ENCODE peak calls at places on chromosome 5, in nine cellular contexts. P is OCI-LY7; J is AG09319; D is M059J; U is fibroblast of lung; E is cardiac fibroblast; A is A172; B is NCI-H69; O is activated T-cell treated with anti-CD3 and anti-CD28 coated beads, Interleukin-2, amount 50 U/mL, for 72 hours. W is an unnamed sample.
A peak's percentile ranks its signal among the peaks of the same experiment; 100 is the strongest.

GRCh38 chr5:36059571-36060515 is 6.8 kb downstream of the UGT3A2 start:
- DNase-seq in O (no peak), P (no peak), E (no peak), D (peak; percentile 69), A (peak; percentile 6), U (no peak), J (peak; percentile 20), B (no peak), W (no peak)

GRCh38 chr5:148910686-148911361 is 84.4 kb downstream of the ADRB2 start:
- DNase-seq in J (no peak), U (peak; percentile 70), A (peak; percentile 98), P (no peak), O (no peak), E (peak; percentile 66), D (peak; percentile 93), B (peak; percentile 96), W (no peak)

GRCh38 chr5:163433271-163433670 is 4.1 kb upstream of the CCNG1 start:
- DNase-seq in P (no peak), J (no peak), B (no peak), U (no peak), A (no peak), E (peak; percentile 54), D (no peak), O (no peak), W (no peak)

GRCh38 chr5:10904862-10905432 is 143.9 kb upstream of the DAP start:
- DNase-seq in A (no peak), B (peak; percentile 41), J (no peak), O (no peak), E (no peak), P (no peak), U (no peak), D (no peak), W (no peak)

GRCh38 chr5:943874-944620 is 51.4 kb downstream of the TRIP13 start:
- DNase-seq in A (no peak), B (peak; percentile 54), D (peak; percentile 12), P (peak; percentile 8), U (no peak), O (no peak), E (no peak), J (no peak), W (no peak)

GRCh38 chr5:149206524-149207141 is 65.0 kb upstream of the AFAP1L1 start:
- DNase-seq in U (peak; percentile 24), B (no peak), D (no peak), P (no peak), E (peak; percentile 49), A (no peak), J (no peak), O (no peak), W (no peak)

GRCh38 chr5:34838785-34839714 is at the start of gene TTC23L:
- DNase-seq in P (peak; percentile 68), J (peak; percentile 39), O (peak; percentile 94), B (peak; percentile 100), E (peak; percentile 87), A (peak; percentile 82), D (peak; percentile 97), U (peak; percentile 84), W (peak; percentile 66)

GRCh38 chr5:40368200-40368599 is 311.5 kb upstream of the PTGER4 start:
- DNase-seq in J (no peak), P (no peak), B (no peak), E (no peak), U (no peak), O (no peak), A (no peak), D (no peak), W (no peak)

GRCh38 chr5:143606043-143606752 is 202.7 kb upstream of the NR3C1 start:
- DNase-seq in J (no peak), U (no peak), O (peak; percentile 57), P (peak; percentile 28), A (peak; percentile 69), E (no peak), B (no peak), D (peak; percentile 83), W (no peak)

GRCh38 chr5:54792611-54793404 is 192.6 kb downstream of the ESM1 start:
- DNase-seq in A (peak; percentile 22), U (peak; percentile 29), O (no peak), B (no peak), D (peak; percentile 81), J (no peak), E (no peak), P (no peak), W (no peak)

GRCh38 chr5:130496215-130496614 is 592.0 kb downstream of the CHSY3 start:
- DNase-seq in O (no peak), J (no peak), U (no peak), E (no peak), P (no peak), D (peak; percentile 19), A (no peak), B (no peak), W (no peak)

GRCh38 chr5:111975133-111975532 is 218.1 kb upstream of the NREP start:
- DNase-seq in D (no peak), O (no peak), J (no peak), U (no peak), A (no peak), B (no peak), P (no peak), E (no peak), W (no peak)

GRCh38 chr5:168562274-168562673 is 16.9 kb downstream of the PANK3 start:
- DNase-seq in A (no peak), E (no peak), U (no peak), D (no peak), J (no peak), P (no peak), B (no peak), O (no peak), W (no peak)

GRCh38 chr5:140569197-140569596 is 4.6 kb downstream of the SLC35A4 start:
- DNase-seq in A (no peak), O (no peak), J (no peak), D (no peak), B (no peak), U (no peak), P (no peak), E (no peak), W (no peak)

GRCh38 chr5:141208478-141208877 is at the start of gene PCDHB12:
- DNase-seq in A (no peak), U (no peak), O (no peak), E (peak; percentile 9), J (no peak), P (peak; percentile 19), D (peak; percentile 47), B (peak; percentile 51), W (no peak)

GRCh38 chr5:169637085-169637855 is at the start of gene DOCK2:
- DNase-seq in U (no peak), D (no peak), O (peak; percentile 82), E (no peak), A (no peak), B (no peak), J (no peak), P (peak; percentile 85), W (no peak)

GRCh38 chr5:95284512-95285405 is at the start of gene MCTP1:
- DNase-seq in B (peak; percentile 79), E (peak; percentile 11), P (no peak), O (peak; percentile 13), U (peak; percentile 25), J (no peak), A (peak; percentile 41), D (peak; percentile 31), W (no peak)

GRCh38 chr5:101838329-101838964 is 457.6 kb downstream of the SLCO4C1 start:
- DNase-seq in E (peak; percentile 1), J (no peak), D (peak; percentile 47), O (no peak), P (no peak), A (peak; percentile 43), B (no peak), U (peak; percentile 63), W (no peak)

GRCh38 chr5:179239256-179240135 is 105.8 kb downstream of the ADAMTS2 start:
- DNase-seq in A (no peak), E (no peak), O (no peak), B (no peak), U (no peak), P (no peak), J (no peak), D (no peak), W (no peak)

GRCh38 chr5:120327180-120327579 is 136.9 kb upstream of the PRR16 start:
- DNase-seq in E (peak; percentile 24), O (no peak), B (no peak), A (no peak), U (peak; percentile 6), P (no peak), D (peak; percentile 4), J (no peak), W (no peak)

GRCh38 chr5:75656311-75657003 is 45.2 kb downstream of the ANKDD1B start:
- DNase-seq in D (peak; percentile 72), O (no peak), E (peak; percentile 36), U (peak; percentile 66), J (no peak), A (peak; percentile 65), P (no peak), B (peak; percentile 85), W (no peak)

GRCh38 chr5:87139795-87140194 is 127.9 kb upstream of the RASA1 start:
- DNase-seq in A (no peak), D (no peak), E (no peak), U (no peak), J (no peak), O (no peak), B (no peak), P (no peak), W (no peak)

GRCh38 chr5:37637165-37637845 is 202.5 kb downstream of the GDNF start:
- DNase-seq in D (no peak), U (peak; percentile 81), A (peak; percentile 36), J (no peak), P (no peak), E (peak; percentile 83), O (no peak), B (no peak), W (no peak)

GRCh38 chr5:151222769-151223446 is 984 bp downstream of the CCDC69 start:
- DNase-seq in D (no peak), U (no peak), O (peak; percentile 74), J (no peak), E (no peak), P (peak; percentile 23), B (no peak), A (no peak), W (no peak)

GRCh38 chr5:171966270-171966669 is 40.2 kb downstream of the FBXW11 start:
- DNase-seq in P (peak; percentile 29), U (no peak), J (no peak), A (no peak), O (no peak), E (no peak), D (no peak), B (no peak), W (no peak)

GRCh38 chr5:52977264-52977897 is 11.8 kb upstream of the ITGA2 start:
- DNase-seq in A (no peak), P (no peak), O (no peak), U (no peak), E (no peak), D (no peak), B (no peak), J (no peak), W (no peak)

GRCh38 chr5:55868846-55869245 is 17.7 kb downstream of the IL31RA start:
- DNase-seq in U (peak; percentile 99), B (no peak), D (peak; percentile 98), J (peak; percentile 70), E (peak; percentile 99), A (peak; percentile 99), O (peak; percentile 75), P (no peak), W (no peak)

GRCh38 chr5:52283221-52283620 is 504.5 kb upstream of the ITGA1 start:
- DNase-seq in U (no peak), A (no peak), E (no peak), D (no peak), B (peak; percentile 58), P (no peak), J (no peak), O (no peak), W (no peak)

GRCh38 chr5:14752497-14753071 is 88.1 kb downstream of the OTULIN start:
- DNase-seq in E (no peak), A (no peak), J (no peak), D (no peak), P (no peak), O (no peak), U (no peak), B (no peak), W (no peak)

GRCh38 chr5:139882961-139883539 is 87.4 kb downstream of the PSD2 start:
- DNase-seq in J (no peak), P (no peak), A (no peak), D (no peak), O (no peak), E (no peak), B (peak; percentile 78), U (no peak), W (no peak)

GRCh38 chr5:172163346-172163745 is 24.7 kb downstream of the STK10 start:
- DNase-seq in D (peak; percentile 19), J (no peak), A (no peak), O (no peak), P (no peak), E (peak; percentile 17), U (peak; percentile 34), B (no peak), W (no peak)